ENCODE peak calls at places on chromosomes 3 and 15, in nine cellular contexts. Q is endothelial cell of umbilical vein; F is dorsolateral prefrontal cortex; N is T-helper 17 cell; W is NCI-H69; B is A172; R is adipocyte; T is stimulated activated CD4-positive, alpha-beta T cell treated with anti-CD3 and anti-CD28 coated beads, TNF-alpha, amount 100 ng/mL, for 1 hour; Z is Caki2. C is an unnamed sample.

GRCh38 chr3:151439652-151440125 is 21.2 kb downstream of the IGSF10 start:
- DNase-seq in F (no peak), B (peak; percentile 83), W (peak; percentile 63), Q (peak; percentile 65), T (no peak), N (no peak), R (peak; percentile 89), Z (peak; percentile 53), C (peak; percentile 81)

GRCh38 chr15:67806539-67806935 is 18.8 kb upstream of the SKOR1 start:
- DNase-seq in Z (no peak), T (no peak), R (no peak), W (no peak), Q (no peak), F (no peak), N (no peak), B (no peak), C (no peak)

GRCh38 chr3:62647711-62648110 is 227.5 kb downstream of the CADPS start:
- DNase-seq in Z (no peak), W (no peak), R (no peak), Q (no peak), T (no peak), N (no peak), B (no peak), F (no peak), C (no peak)

GRCh38 chr3:42876401-42876800 is 722 bp upstream of the CYP8B1 start:
- DNase-seq in Z (no peak), F (no peak), R (no peak), Q (no peak), T (no peak), N (no peak), B (no peak), W (no peak), C (no peak)

GRCh38 chr15:69554321-69554961 is 101.8 kb downstream of the RPLP1 start:
- DNase-seq in N (no peak), B (no peak), W (peak; percentile 94), F (no peak), R (no peak), Q (no peak), Z (no peak), T (no peak), C (no peak)

GRCh38 chr15:47188766-47189507 is 528.4 kb upstream of the SEMA6D start:
- DNase-seq in F (no peak), W (peak; percentile 67), Q (no peak), Z (no peak), R (no peak), T (no peak), N (no peak), B (no peak), C (no peak)

GRCh38 chr15:44222478-44222877 is 27.4 kb upstream of the FRMD5 start:
- DNase-seq in B (peak; percentile 21), W (no peak), R (no peak), T (no peak), Q (peak; percentile 59), Z (no peak), F (no peak), N (no peak), C (no peak)

GRCh38 chr15:99704444-99704838 is 28.8 kb downstream of the LYSMD4 start:
- DNase-seq in Q (peak; percentile 92), F (no peak), R (peak; percentile 97), T (no peak), W (peak; percentile 89), N (peak; percentile 17), Z (peak; percentile 59), B (peak; percentile 83), C (peak; percentile 89)

GRCh38 chr3:71101014-71101413 is 482.5 kb downstream of the FOXP1 start:
- DNase-seq in F (no peak), B (peak; percentile 88), Z (peak; percentile 76), W (peak; percentile 19), T (no peak), N (no peak), R (peak; percentile 62), Q (peak; percentile 61), C (peak; percentile 54)

GRCh38 chr3:68751883-68752282 is 180.5 kb downstream of the TAFA4 start:
- DNase-seq in N (no peak), Q (no peak), R (no peak), T (no peak), F (no peak), W (no peak), Z (no peak), B (no peak), C (no peak)

GRCh38 chr3:184176377-184177330 is 2.0 kb downstream of the AP2M1 start:
- DNase-seq in B (peak; percentile 98), W (peak; percentile 49), Q (peak; percentile 90), T (no peak), N (no peak), R (peak; percentile 95), F (no peak), Z (peak; percentile 98), C (peak; percentile 98)

GRCh38 chr3:59327324-59327939 is 277.6 kb upstream of the CFAP20DC start:
- DNase-seq in F (no peak), T (no peak), B (peak; percentile 78), Z (peak; percentile 93), N (no peak), R (peak; percentile 27), W (peak; percentile 2), Q (no peak), C (peak; percentile 20)

GRCh38 chr3:61668317-61668864 is 107.0 kb downstream of the PTPRG start:
- DNase-seq in F (no peak), T (no peak), R (no peak), Q (no peak), B (no peak), N (no peak), Z (no peak), W (no peak), C (no peak)

GRCh38 chr3:42838571-42838970 is 29.3 kb downstream of the ACKR2 start:
- DNase-seq in F (no peak), W (no peak), T (no peak), N (no peak), R (no peak), Q (no peak), Z (no peak), B (no peak), C (no peak)

GRCh38 chr15:25829075-25829474 is 34.1 kb downstream of the ATP10A start:
- DNase-seq in F (no peak), Z (no peak), B (no peak), N (no peak), T (no peak), Q (no peak), R (no peak), W (no peak), C (no peak)